ENCODE peak calls at places on chromosomes 1 and 21, in four cellular contexts. U is HTR-8/SVneo; T is activated CD8-positive, alpha-beta T cell treated with anti-CD3 and anti-CD28 coated beads for 36 hours; V is epithelial cell of proximal tubule. B is an unnamed sample.

GRCh38 chr1:244080343-244080929 is 29.4 kb downstream of the ZBTB18 start:
- DNase-seq in U (no peak), V (peak; percentile 82), T (no peak), B (peak; percentile 16)

GRCh38 chr1:229339520-229339919 is 3.3 kb downstream of the CCSAP start:
- DNase-seq in T (peak; percentile 33), U (no peak), V (no peak), B (no peak)

GRCh38 chr1:53069265-53069662 is 7.3 kb downstream of the PODN start:
- DNase-seq in V (no peak), T (no peak), U (no peak), B (no peak)

GRCh38 chr1:201318504-201319340 is 35.4 kb downstream of the PKP1 start:
- DNase-seq in U (no peak), T (no peak), V (no peak), B (no peak)

GRCh38 chr1:200670215-200671118 is 760 bp upstream of the DDX59 start:
- DNase-seq in U (peak; percentile 56), V (no peak), T (peak; percentile 24), B (no peak)

GRCh38 chr1:66752000-66752592 is at the start of gene DYNLT5:
- DNase-seq in T (no peak), V (no peak), U (peak; percentile 22), B (no peak)

GRCh38 chr1:202283991-202284390 is 57.7 kb downstream of the UBE2T start:
- DNase-seq in T (no peak), V (no peak), U (peak; percentile 66), B (peak; percentile 64)

GRCh38 chr1:68673771-68674170 is 176.9 kb upstream of the DEPDC1 start:
- DNase-seq in U (no peak), T (no peak), V (no peak), B (no peak)

GRCh38 chr1:51093566-51093965 is 8.5 kb upstream of the C1orf185 start:
- DNase-seq in U (no peak), T (no peak), V (no peak), B (no peak)

GRCh38 chr21:40349591-40349990 is 482.4 kb downstream of the PCP4 start:
- DNase-seq in U (no peak), V (no peak), T (no peak), B (no peak)

GRCh38 chr1:18724001-18724411 is 93.4 kb downstream of the PAX7 start:
- DNase-seq in V (no peak), T (no peak), U (no peak), B (no peak)

GRCh38 chr1:86380257-86380861 is 15.8 kb downstream of the ODF2L start:
- DNase-seq in V (peak; percentile 66), T (peak; percentile 10), U (peak; percentile 30), B (peak; percentile 32)

GRCh38 chr21:30194701-30195299 is 21.1 kb downstream of the CLDN8 start:
- DNase-seq in U (no peak), T (peak; percentile 10), V (peak; percentile 7), B (peak; percentile 7)

GRCh38 chr1:230464618-230465017 is 38.5 kb upstream of the PGBD5 start:
- DNase-seq in T (no peak), U (no peak), V (no peak), B (no peak)

GRCh38 chr1:51863384-51863783 is 15.1 kb downstream of the NRDC start:
- DNase-seq in U (no peak), V (no peak), T (no peak), B (no peak)

GRCh38 chr21:38925923-38926322 is 120.2 kb downstream of the ETS2 start:
- DNase-seq in U (peak; percentile 71), V (no peak), T (no peak), B (no peak)

GRCh38 chr1:109975718-109976117 is 8.8 kb upstream of the AHCYL1 start:
- DNase-seq in V (peak; percentile 81), T (no peak), U (peak; percentile 56), B (peak; percentile 71)

GRCh38 chr1:69196071-69196470 is 371.7 kb upstream of the LRRC7 start:
- DNase-seq in U (no peak), T (no peak), V (no peak), B (no peak)

GRCh38 chr1:21651214-21652042 is 17.7 kb downstream of the RAP1GAP start:
- DNase-seq in V (no peak), U (peak; percentile 30), T (peak; percentile 42), B (no peak)

GRCh38 chr1:225299624-225300023 is 128.2 kb downstream of the LBR start:
- DNase-seq in U (no peak), V (peak; percentile 44), T (no peak), B (peak; percentile 29)

B was measured in kidney epithelial cell.